ENCODE peak calls at places on chromosomes 2 and 18, in seven cellular contexts. R is fibroblast of villous mesenchyme, S is fibroblast of pulmonary artery, P is mammary epithelial cell, Q is NT2/D1, M is HCT116, O is A673. N is an unnamed sample.

GRCh38 chr2:42922790-42923631 is 130.6 kb upstream of the HAAO start:
- DNase-seq in S (peak), M (no peak), P (peak), Q (no peak), R (peak), O (no peak), N (no peak)

GRCh38 chr2:120525056-120526046 is 179.4 kb downstream of the INHBB start:
- DNase-seq in Q (no peak), S (no peak), P (no peak), M (no peak), R (no peak), O (peak), N (no peak)

GRCh38 chr2:2597712-2598111 is 266.6 kb upstream of the MYT1L start:
- DNase-seq in S (no peak), M (no peak), Q (no peak), O (no peak), P (no peak), R (no peak), N (no peak)

GRCh38 chr2:172740871-172741270 is 5.2 kb downstream of the RAPGEF4 start:
- DNase-seq in M (no peak), O (no peak), R (no peak), S (no peak), Q (no peak), P (no peak), N (no peak)

GRCh38 chr2:227257820-227258219 is 67.2 kb upstream of the MFF start:
- DNase-seq in P (no peak), S (no peak), Q (no peak), M (no peak), R (no peak), O (no peak), N (no peak)

GRCh38 chr18:6747646-6748045 is 18.1 kb downstream of the ARHGAP28 start:
- DNase-seq in Q (no peak), O (no peak), S (peak), R (peak), P (peak), M (no peak), N (no peak)

GRCh38 chr2:177679611-177680530 is 287.3 kb downstream of the AGPS start:
- DNase-seq in S (peak), O (no peak), R (no peak), P (no peak), Q (no peak), M (no peak), N (no peak)

GRCh38 chr18:961644-962355 is 57.1 kb downstream of the ADCYAP1 start:
- DNase-seq in P (no peak), Q (no peak), S (peak), R (peak), O (peak), M (peak), N (no peak)

GRCh38 chr2:217604527-217605279 is 398.1 kb downstream of the TNS1 start:
- DNase-seq in P (no peak), O (no peak), Q (no peak), R (no peak), M (no peak), S (no peak), N (no peak)

GRCh38 chr18:50518787-50519520 is 40.9 kb upstream of the MAPK4 start:
- DNase-seq in S (peak), M (no peak), Q (peak), P (peak), R (no peak), O (no peak), N (no peak)

GRCh38 chr18:50847192-50847591 is 27.4 kb upstream of the MRO start:
- DNase-seq in Q (no peak), S (peak), M (no peak), P (no peak), O (no peak), R (peak), N (no peak)

GRCh38 chr2:231395188-231396057 is at the start of gene B3GNT7:
- DNase-seq in R (no peak), Q (no peak), M (no peak), P (no peak), S (no peak), O (no peak), N (no peak)

GRCh38 chr2:218285604-218286003 is 6.7 kb downstream of the TMBIM1 start:
- DNase-seq in O (no peak), Q (no peak), S (peak), M (no peak), P (peak), R (peak), N (peak)

GRCh38 chr18:69217271-69217670 is 183.4 kb upstream of the DOK6 start:
- DNase-seq in R (no peak), P (no peak), O (no peak), S (no peak), Q (no peak), M (no peak), N (no peak)

GRCh38 chr2:218168016-218168415 is 1.3 kb upstream of the CXCR1 start:
- DNase-seq in S (no peak), O (no peak), Q (no peak), R (no peak), M (no peak), P (peak), N (no peak)

GRCh38 chr18:13437801-13438506 is 219.4 kb downstream of the LDLRAD4 start:
- DNase-seq in R (no peak), Q (no peak), S (no peak), P (no peak), M (no peak), O (no peak), N (no peak)

GRCh38 chr2:158997037-158997785 is 28.8 kb downstream of the TANC1 start:
- DNase-seq in M (no peak), O (no peak), P (no peak), Q (no peak), R (no peak), S (no peak), N (no peak)

GRCh38 chr18:2963048-2963447 is 49.9 kb downstream of the LPIN2 start:
- DNase-seq in Q (no peak), M (no peak), S (no peak), R (no peak), P (no peak), O (no peak), N (no peak)

GRCh38 chr2:50995610-50996009 is 36.3 kb downstream of the NRXN1 start:
- DNase-seq in O (peak), S (peak), M (no peak), R (no peak), Q (no peak), P (no peak), N (no peak)

GRCh38 chr2:149648282-149649030 is 60.9 kb upstream of the MMADHC start:
- DNase-seq in P (peak), O (peak), S (peak), R (peak), Q (peak), M (no peak), N (no peak)

GRCh38 chr2:232874677-232875223 is 4.7 kb downstream of the SNORC start:
- DNase-seq in S (no peak), M (no peak), O (no peak), P (no peak), R (no peak), Q (no peak), N (no peak)

GRCh38 chr2:182649316-182649715 is 66.7 kb upstream of the DNAJC10 start:
- DNase-seq in Q (peak), M (peak), P (no peak), R (peak), O (peak), S (peak), N (no peak)

GRCh38 chr2:47344890-47345583 is 57.9 kb upstream of the MSH2 start:
- DNase-seq in O (peak), S (peak), Q (peak), M (peak), P (no peak), R (no peak), N (peak)

GRCh38 chr18:6370886-6371635 is 43.6 kb downstream of the L3MBTL4 start:
- DNase-seq in S (no peak), M (no peak), O (no peak), R (no peak), P (no peak), Q (no peak), N (no peak)

GRCh38 chr18:67402543-67402942 is 114.0 kb downstream of the DSEL start:
- DNase-seq in R (peak), O (no peak), M (no peak), S (peak), Q (no peak), P (peak), N (no peak)

GRCh38 chr2:201149064-201149820 is 33.3 kb downstream of the CFLAR start:
- DNase-seq in Q (no peak), M (peak), P (peak), O (no peak), S (peak), R (peak), N (no peak)

GRCh38 chr2:10930731-10931516 is 19.2 kb downstream of the KCNF1 start:
- DNase-seq in P (no peak), R (no peak), Q (no peak), M (no peak), S (no peak), O (no peak), N (no peak)

GRCh38 chr2:225334524-225334923 is 65.0 kb upstream of the NYAP2 start:
- DNase-seq in Q (no peak), R (peak), M (no peak), O (no peak), P (no peak), S (no peak), N (no peak)

GRCh38 chr2:196413821-196414274 is 225.7 kb upstream of the CCDC150 start:
- DNase-seq in R (no peak), P (no peak), O (no peak), S (peak), M (no peak), Q (no peak), N (no peak)

GRCh38 chr2:63875143-63875542 is 33.4 kb downstream of the UGP2 start:
- DNase-seq in M (no peak), Q (no peak), P (peak), R (no peak), O (no peak), S (no peak), N (no peak)

GRCh38 chr2:194556639-194557038 is 1100.4 kb upstream of the SLC39A10 start:
- DNase-seq in M (no peak), S (no peak), O (no peak), R (no peak), Q (no peak), P (no peak), N (no peak)

GRCh38 chr18:66872277-66872676 is 268.4 kb upstream of the CDH19 start:
- DNase-seq in S (peak), O (peak), Q (no peak), R (no peak), M (no peak), P (peak), N (no peak)

GRCh38 chr2:100365434-100365833 is 43.1 kb upstream of the LONRF2 start:
- DNase-seq in R (peak), P (peak), O (peak), M (peak), Q (no peak), S (peak), N (peak)

DNA sequence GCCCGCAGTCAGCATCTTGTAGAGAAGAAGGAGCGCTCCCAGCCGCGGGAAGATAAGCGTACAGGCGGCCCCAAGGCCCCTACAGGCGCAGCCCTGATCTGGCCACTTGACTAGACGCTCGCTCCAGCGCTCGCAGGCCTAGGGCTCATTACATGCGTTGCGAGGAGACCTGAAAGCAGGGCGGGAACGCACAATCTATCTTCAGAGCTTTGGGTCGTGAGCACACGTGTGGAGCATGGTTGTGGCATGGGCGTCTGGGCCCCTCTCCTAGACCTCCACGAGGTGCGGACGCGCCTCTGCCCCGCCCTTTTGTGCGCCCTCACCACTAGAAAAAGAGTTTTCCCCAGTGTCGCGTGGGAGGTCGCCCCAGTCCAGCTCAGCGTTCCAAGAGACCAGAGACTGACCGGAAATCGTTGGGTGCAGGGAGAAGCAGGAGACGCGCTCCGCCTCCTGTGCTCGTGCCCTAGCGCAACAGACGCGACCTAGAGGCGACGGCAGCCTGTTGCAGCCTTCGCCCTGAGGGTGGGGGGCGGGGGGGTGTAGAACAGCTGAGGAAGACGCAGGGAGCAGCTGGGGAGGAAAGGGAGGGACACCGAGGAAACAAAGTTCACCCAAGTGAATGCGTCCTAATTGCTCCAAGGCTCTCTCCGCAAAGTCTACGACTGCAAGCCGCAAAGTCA is 12.6 kb downstream of the NR4A2 start:
- DNase-seq in S (peak), P (no peak), M (no peak), O (no peak), R (no peak), Q (no peak), N (no peak)
- H3K4me3 ChIP-seq in S (peak), P (peak), M (no peak), O (no peak), R (peak), Q (no peak), N (no peak)

GRCh38 chr2:46073540-46074018 is 223.6 kb upstream of the EPAS1 start:
- DNase-seq in P (peak), R (peak), M (peak), Q (no peak), S (peak), O (peak), N (no peak)
- H3K4me3 ChIP-seq in P (no peak), R (peak), M (peak), Q (no peak), S (peak), O (no peak), N (no peak)

DNA sequence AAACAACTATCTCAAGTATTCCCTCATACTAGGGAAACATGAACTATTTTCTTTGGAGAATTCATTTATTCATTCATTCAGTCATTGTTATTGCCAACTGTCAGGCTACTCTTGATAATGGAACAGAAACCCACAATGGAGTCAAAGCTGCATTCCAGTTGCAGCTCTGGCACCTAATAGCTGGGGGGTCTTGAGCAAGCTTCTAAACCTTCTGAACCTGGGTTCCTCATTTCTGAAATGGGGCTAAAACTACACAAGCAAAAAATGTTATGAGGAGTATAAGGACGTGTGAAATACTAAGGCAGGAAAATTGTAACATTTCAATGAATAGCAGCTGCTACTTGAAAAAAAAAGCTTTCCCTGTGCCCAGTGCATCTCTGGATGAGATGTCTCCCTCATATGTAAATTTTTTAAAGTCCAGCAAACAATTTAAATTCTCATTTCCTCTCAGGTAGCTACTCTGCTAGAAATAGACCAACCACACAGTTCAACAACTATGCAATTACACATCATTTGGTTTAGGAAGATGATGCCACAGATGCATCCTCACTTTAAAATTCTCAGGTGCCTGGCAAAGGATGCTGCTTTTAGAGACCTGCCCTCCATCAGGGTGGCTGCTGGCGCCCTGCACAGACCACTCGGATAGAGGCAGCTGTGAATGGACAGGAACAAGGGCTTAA is 38.5 kb downstream of the SPRED2 start:
- DNase-seq in S (no peak), P (no peak), M (no peak), R (no peak), Q (no peak), O (no peak), N (no peak)
- H3K4me3 ChIP-seq in S (no peak), P (no peak), M (no peak), R (no peak), Q (no peak), O (no peak), N (no peak)

GRCh38 chr2:26009567-26009963 is 24.3 kb upstream of the RAB10 start:
- DNase-seq in O (no peak), R (no peak), Q (no peak), P (no peak), M (no peak), S (no peak), N (no peak)

GRCh38 chr2:26008851-26009566 is 24.9 kb upstream of the RAB10 start:
- DNase-seq in Q (no peak), P (peak), R (peak), S (peak), O (peak), M (peak), N (no peak)

GRCh38 chr2:26011990-26012856 is 21.7 kb upstream of the RAB10 start:
- DNase-seq in M (peak), O (peak), Q (no peak), S (peak), P (peak), R (peak), N (peak)

GRCh38 chr2:26011609-26011989 is 22.3 kb upstream of the RAB10 start:
- DNase-seq in O (no peak), S (no peak), R (no peak), Q (no peak), M (no peak), P (no peak), N (no peak)

GRCh38 chr2:26010943-26011342 is 22.9 kb upstream of the RAB10 start:
- DNase-seq in S (no peak), P (no peak), M (no peak), O (no peak), R (no peak), Q (no peak), N (peak)
- H3K4me3 ChIP-seq in S (no peak), P (no peak), M (no peak), O (no peak), R (no peak), Q (no peak), N (no peak)

GRCh38 chr2:19051238-19051831 is 307.1 kb downstream of the OSR1 start:
- DNase-seq in S (no peak), M (no peak), R (no peak), Q (no peak), P (no peak), O (no peak), N (no peak)

GRCh38 chr2:19048593-19049264 is 309.7 kb downstream of the OSR1 start:
- DNase-seq in Q (no peak), O (no peak), P (no peak), S (peak), R (peak), M (no peak), N (no peak)

GRCh38 chr2:19046986-19047780 is 311.2 kb downstream of the OSR1 start:
- DNase-seq in Q (no peak), O (no peak), R (no peak), M (no peak), S (peak), P (no peak), N (no peak)

GRCh38 chr2:19045151-19045550 is 313.3 kb downstream of the OSR1 start:
- DNase-seq in O (no peak), S (no peak), P (no peak), R (no peak), Q (no peak), M (no peak), N (no peak)

DNA sequence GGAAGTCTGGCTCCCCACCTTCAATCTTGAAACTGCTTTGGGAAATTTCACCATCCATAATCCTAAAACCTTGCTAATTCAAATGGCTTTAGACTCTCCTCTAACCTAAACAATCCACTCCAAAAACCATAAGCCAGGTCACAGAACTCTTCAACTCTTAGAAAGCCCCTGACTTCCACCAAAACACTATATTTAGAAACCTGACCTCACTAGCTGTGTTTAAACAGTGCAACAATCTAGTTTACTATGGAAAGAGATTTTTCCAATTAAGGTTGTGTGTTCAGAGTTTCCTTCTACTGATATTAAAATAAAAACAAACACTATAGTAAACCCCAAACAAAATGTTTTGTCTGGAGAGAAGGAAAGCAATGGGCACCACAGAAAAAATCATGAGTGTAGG is 308.1 kb downstream of the OSR1 start:
- DNase-seq in Q (no peak), R (no peak), M (no peak), O (no peak), P (no peak), S (no peak), N (no peak)
- H3K4me3 ChIP-seq in Q (no peak), R (no peak), M (no peak), O (no peak), P (no peak), S (no peak), N (no peak)

GRCh38 chr18:72995558-72995957 is 127.8 kb upstream of the NETO1 start:
- DNase-seq in R (no peak), Q (no peak), O (no peak), M (no peak), P (peak), S (no peak), N (no peak)
- H3K4me3 ChIP-seq in R (no peak), Q (no peak), O (no peak), M (no peak), P (no peak), S (no peak), N (no peak)

GRCh38 chr2:132585982-132586608 is 83.9 kb downstream of the LYPD1 start:
- DNase-seq in O (no peak), Q (no peak), R (no peak), S (no peak), P (no peak), M (no peak), N (no peak)

GRCh38 chr2:132588576-132588975 is 81.4 kb downstream of the LYPD1 start:
- DNase-seq in O (no peak), Q (no peak), P (no peak), R (no peak), S (no peak), M (no peak), N (no peak)

GRCh38 chr2:132589966-132590365 is 80.0 kb downstream of the LYPD1 start:
- DNase-seq in R (no peak), M (no peak), O (no peak), S (no peak), Q (no peak), P (no peak), N (no peak)

GRCh38 chr2:132586835-132587234 is 83.2 kb downstream of the LYPD1 start:
- DNase-seq in P (no peak), Q (no peak), M (no peak), O (no peak), R (no peak), S (no peak), N (no peak)

GRCh38 chr2:132589060-132589765 is 80.8 kb downstream of the LYPD1 start:
- DNase-seq in Q (no peak), M (no peak), S (no peak), R (peak), P (no peak), O (peak), N (no peak)
- H3K4me3 ChIP-seq in Q (no peak), M (no peak), S (no peak), R (no peak), P (no peak), O (no peak), N (no peak)